ENCODE peak calls at places on chromosomes 16 and 17, in eight cellular contexts. P, A, L, U, M, J, E and I are unnamed samples.

GRCh38 chr16:84423416-84423837 is 55.1 kb downstream of the ATP2C2 start:
- DNase-seq in L (no peak), A (no peak), M (peak; percentile 8), J (no peak), P (no peak), E (no peak), U (no peak), I (peak; percentile 72)

GRCh38 chr17:6556121-6557039 is at the start of gene PITPNM3:
- DNase-seq in U (no peak), E (no peak), P (peak; percentile 72), M (peak; percentile 63), J (peak; percentile 56), A (no peak), L (no peak), I (peak; percentile 16)

GRCh38 chr17:45104497-45104896 is 27.8 kb downstream of the PLCD3 start:
- DNase-seq in U (no peak), L (no peak), A (no peak), J (no peak), M (no peak), E (no peak), P (peak; percentile 0), I (no peak)

GRCh38 chr16:4016648-4017047 is 99.6 kb downstream of the ADCY9 start:
- DNase-seq in U (no peak), J (no peak), E (no peak), A (no peak), P (no peak), M (no peak), L (no peak), I (no peak)

GRCh38 chr16:9124444-9124843 is 33.0 kb downstream of the HAPSTR1 start:
- DNase-seq in L (no peak), E (no peak), U (no peak), P (no peak), A (no peak), M (no peak), J (no peak), I (no peak)

GRCh38 chr16:14378131-14378551 is 251.9 kb downstream of the PARN start:
- DNase-seq in U (no peak), A (no peak), M (no peak), J (no peak), L (no peak), P (no peak), E (no peak), I (peak; percentile 6)

GRCh38 chr16:88141580-88141979 is 190.3 kb downstream of the BANP start:
- DNase-seq in A (no peak), E (no peak), J (no peak), M (peak; percentile 22), L (no peak), P (no peak), U (peak; percentile 12), I (no peak)

GRCh38 chr17:32771396-32771795 is 105.5 kb downstream of the MYO1D start:
- DNase-seq in U (no peak), E (no peak), A (no peak), P (no peak), L (no peak), J (no peak), M (no peak), I (no peak)

GRCh38 chr17:69388791-69389442 is 25.6 kb upstream of the MAP2K6 start:
- DNase-seq in A (no peak), M (no peak), L (no peak), J (no peak), E (no peak), P (no peak), U (no peak), I (no peak)

GRCh38 chr16:85029981-85030381 is 2.4 kb downstream of the KIAA0513 start:
- DNase-seq in E (no peak), A (no peak), L (no peak), M (no peak), U (no peak), P (no peak), J (peak; percentile 48), I (no peak)

DNA sequence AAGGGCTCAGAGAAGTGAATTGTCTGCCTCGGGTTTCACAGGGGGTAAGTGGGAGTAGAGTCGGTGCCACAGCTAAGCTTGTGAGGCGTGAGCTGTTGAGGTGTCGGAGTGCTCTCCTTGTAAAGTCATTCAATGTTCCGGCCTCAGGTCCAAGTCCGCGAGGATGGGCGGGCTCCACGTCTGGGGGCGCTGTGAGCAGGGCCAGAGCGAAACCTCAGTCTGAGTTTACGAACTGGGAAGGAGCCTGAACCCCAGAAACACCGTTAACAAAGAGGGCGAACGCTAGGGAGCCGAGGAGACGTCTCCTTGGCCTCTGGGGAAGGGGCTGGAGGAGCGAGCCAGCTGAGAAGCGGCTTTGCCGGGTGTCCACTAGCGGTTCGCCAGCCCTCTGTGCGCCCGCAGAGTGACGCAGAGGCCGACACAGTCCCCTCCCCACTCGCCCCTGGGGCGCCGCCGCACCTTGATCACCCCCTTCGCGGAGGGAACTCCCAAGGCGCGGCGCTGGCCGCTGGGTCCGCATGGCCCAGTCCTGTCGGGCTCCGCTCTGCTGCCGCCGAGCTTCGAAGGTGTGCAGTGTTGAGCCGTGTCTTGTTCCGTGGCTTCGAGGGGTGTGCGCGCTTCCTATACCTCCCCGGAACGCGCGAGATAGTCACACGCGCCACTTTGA is 4.9 kb downstream of the IRX3 start:
- DNase-seq in J (no peak), E (no peak), M (no peak), P (peak; percentile 47), L (no peak), U (no peak), A (no peak), I (no peak)
- H3K4me3 ChIP-seq in J (no peak overlapping the region), E (no peak overlapping the region), M (peak overlapping the region; percentile 60), P (peak overlapping the region; percentile 55), L (no peak overlapping the region), U (no peak overlapping the region), A (peak overlapping the region; percentile 83), I (no peak overlapping the region)

DNA sequence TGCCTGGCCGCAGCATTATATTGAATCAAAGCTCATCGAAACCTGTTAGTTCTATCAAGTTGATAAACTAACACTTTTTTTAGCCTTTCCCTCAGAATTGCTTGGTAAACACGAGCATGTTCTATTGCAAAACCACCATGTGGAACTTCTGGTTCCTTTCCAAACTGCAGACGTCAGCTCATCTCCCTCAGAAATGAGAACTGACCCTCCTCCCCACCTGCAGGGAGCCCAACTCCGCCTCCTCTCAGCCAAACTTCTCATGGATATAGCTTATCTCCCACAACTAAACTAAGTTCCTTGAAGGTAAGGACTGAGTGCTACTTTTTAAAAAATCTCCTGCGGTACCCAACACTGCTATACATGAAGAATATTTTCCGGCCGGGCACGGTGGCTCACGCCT is 6.7 kb downstream of the SHMT1 start:
- DNase-seq in M (no peak), E (no peak), L (no peak), A (peak; percentile 21), U (peak; percentile 59), P (no peak), J (peak; percentile 51), I (no peak)
- H3K36me3 ChIP-seq in M (peaks cover 46% of the 10 kb centered on the region), E (peaks cover 8% of the 10 kb centered on the region), L (peaks cover 6% of the 10 kb centered on the region), A (peaks cover 31% of the 10 kb centered on the region), U (no peaks in the 10 kb centered on the region), P (no peaks in the 10 kb centered on the region), J (no peaks in the 10 kb centered on the region), I (peaks cover 13% of the 10 kb centered on the region)

DNA sequence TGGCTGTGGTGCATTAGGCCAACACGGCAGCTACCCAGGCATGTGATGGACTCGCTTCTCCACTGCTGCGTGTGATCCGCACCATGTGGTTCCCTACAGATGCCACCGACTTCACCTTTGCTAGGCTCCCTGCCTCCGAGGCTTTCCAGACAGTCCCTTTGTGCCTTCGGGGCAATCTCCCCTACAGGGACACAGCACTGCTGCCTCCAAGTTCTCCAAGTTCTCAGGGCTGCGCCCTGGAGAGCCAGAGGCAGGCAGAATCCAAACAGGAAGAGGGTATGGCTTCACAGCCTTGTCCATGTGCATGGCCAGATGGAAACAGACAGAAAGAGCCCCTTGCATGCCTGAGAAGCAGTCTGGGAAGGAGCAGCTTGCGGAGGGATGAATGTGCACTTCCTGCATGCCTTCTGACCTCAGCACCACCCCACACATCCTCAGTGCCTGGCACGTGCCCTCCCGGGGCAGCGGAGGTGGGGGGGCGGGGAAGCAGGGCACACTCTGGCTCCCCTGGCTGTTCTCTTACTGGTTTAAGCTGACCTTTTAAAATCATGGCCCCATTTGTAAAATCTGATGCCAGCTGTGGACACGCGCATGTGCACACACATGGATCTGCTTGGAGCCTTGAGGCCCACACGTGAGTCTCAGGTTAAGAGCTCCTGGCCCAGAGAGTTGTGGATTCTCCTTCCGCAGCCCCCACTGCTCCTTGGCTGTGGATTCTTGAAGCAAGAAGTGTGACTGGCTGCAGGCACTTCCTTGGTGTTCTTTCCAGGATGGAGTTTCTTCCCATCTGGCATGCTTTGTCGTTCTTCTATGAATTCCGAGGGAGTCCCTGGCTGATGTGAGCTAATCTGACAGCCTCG is 55.3 kb upstream of the MTSS2 start:
- DNase-seq in M (no peak), J (no peak), U (no peak), A (no peak), E (no peak), L (peak; percentile 20), P (no peak), I (no peak)
- H3K27ac ChIP-seq in M (peak overlapping the region; percentile 59), J (no peak overlapping the region), U (no peak overlapping the region), A (peak overlapping the region; percentile 18), E (no peak overlapping the region), L (no peak overlapping the region), P (no peak overlapping the region), I (peak overlapping the region; percentile 24)

GRCh38 chr17:79795795-79796569 is 895 bp downstream of the CBX8 start:
- DNase-seq in J (no peak), M (no peak), E (no peak), A (no peak), L (no peak), P (peak; percentile 33), U (no peak), I (no peak)
- H3K4me3 ChIP-seq in J (peak overlapping the region; percentile 68), M (peak overlapping the region; percentile 70), E (peak overlapping the region; percentile 80), A (peak overlapping the region; percentile 78), L (peak overlapping the region; percentile 54), P (peak overlapping the region; percentile 80), U (no peak overlapping the region), I (peak overlapping the region; percentile 75)

DNA sequence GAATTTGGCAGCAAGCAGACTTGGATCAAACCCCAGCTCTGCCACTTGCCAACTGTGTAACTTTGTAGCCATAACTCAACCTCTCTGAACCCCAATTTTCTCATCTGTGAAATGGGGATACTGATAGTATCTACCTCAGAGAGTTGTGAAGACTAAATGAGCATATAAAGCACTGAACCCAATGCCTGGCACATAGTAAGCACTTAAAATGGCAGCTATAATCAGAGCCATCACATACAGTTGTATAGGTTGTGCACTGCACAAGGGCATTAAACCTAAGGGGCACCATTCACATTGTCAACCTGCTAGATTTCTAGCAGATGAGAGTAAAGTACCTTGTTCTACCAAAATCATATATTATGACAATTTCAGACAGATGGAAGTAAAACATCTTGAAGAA is 10.6 kb upstream of the CPNE2 start:
- DNase-seq in M (no peak), P (no peak), L (no peak), J (no peak), A (no peak), E (no peak), U (no peak), I (no peak)
- H3K36me3 ChIP-seq in M (peaks cover 39% of the 10 kb centered on the region), P (no peaks in the 10 kb centered on the region), L (peaks cover 22% of the 10 kb centered on the region), J (no peaks in the 10 kb centered on the region), A (peaks cover 9% of the 10 kb centered on the region), E (peaks cover 24% of the 10 kb centered on the region), U (no peaks in the 10 kb centered on the region), I (peaks cover 4% of the 10 kb centered on the region)